ENCODE peak calls at places on chromosomes 6 and 20, in six cellular contexts. One of them, this sample, is unnamed.

GRCh38 chr6:129197154-129197553 is 314.2 kb downstream of the LAMA2 start:
- DNase-seq in RWPE2: no peak
- DNase-seq in progenitor cell of endocrine pancreas: no peak
- DNase-seq in nephron progenitor cell: no peak
- DNase-seq in heart left ventricle: no peak
- DNase-seq in Panc1: no peak
- DNase-seq in this sample: no peak

GRCh38 chr20:12728782-12729181 is 280.0 kb upstream of the SPTLC3 start:
- DNase-seq in RWPE2: no peak
- DNase-seq in progenitor cell of endocrine pancreas: no peak
- DNase-seq in nephron progenitor cell: no peak
- DNase-seq in heart left ventricle: no peak
- DNase-seq in Panc1: no peak
- DNase-seq in this sample: no peak

GRCh38 chr20:24934101-24934661 is 14.9 kb upstream of the CST7 start:
- DNase-seq in RWPE2: peak
- DNase-seq in progenitor cell of endocrine pancreas: no peak
- DNase-seq in nephron progenitor cell: no peak
- DNase-seq in heart left ventricle: no peak
- DNase-seq in Panc1: no peak
- DNase-seq in this sample: no peak

GRCh38 chr20:62590301-62591121 is 51.8 kb upstream of the SLCO4A1 start:
- DNase-seq in RWPE2: peak
- DNase-seq in progenitor cell of endocrine pancreas: no peak
- DNase-seq in nephron progenitor cell: no peak
- DNase-seq in heart left ventricle: no peak
- DNase-seq in Panc1: peak
- DNase-seq in this sample: peak

GRCh38 chr6:85669735-85670194 is 27.1 kb upstream of the SYNCRIP start:
- DNase-seq in RWPE2: no peak
- DNase-seq in progenitor cell of endocrine pancreas: no peak
- DNase-seq in nephron progenitor cell: no peak
- DNase-seq in heart left ventricle: no peak
- DNase-seq in Panc1: no peak
- DNase-seq in this sample: no peak

GRCh38 chr6:53691252-53691651 is 25.7 kb upstream of the KLHL31 start:
- DNase-seq in RWPE2: no peak
- DNase-seq in progenitor cell of endocrine pancreas: no peak
- DNase-seq in nephron progenitor cell: no peak
- DNase-seq in heart left ventricle: no peak
- DNase-seq in Panc1: no peak
- DNase-seq in this sample: no peak

GRCh38 chr20:40932436-40932835 is 96.2 kb upstream of the TOP1 start:
- DNase-seq in RWPE2: no peak
- DNase-seq in progenitor cell of endocrine pancreas: no peak
- DNase-seq in nephron progenitor cell: no peak
- DNase-seq in heart left ventricle: no peak
- DNase-seq in Panc1: no peak
- DNase-seq in this sample: no peak

GRCh38 chr6:56714273-56714672 is 71.6 kb upstream of the DST start:
- DNase-seq in RWPE2: no peak
- DNase-seq in progenitor cell of endocrine pancreas: no peak
- DNase-seq in nephron progenitor cell: no peak
- DNase-seq in heart left ventricle: no peak
- DNase-seq in Panc1: no peak
- DNase-seq in this sample: no peak

GRCh38 chr6:20338160-20338559 is 63.5 kb upstream of the E2F3 start:
- DNase-seq in RWPE2: no peak
- DNase-seq in progenitor cell of endocrine pancreas: no peak
- DNase-seq in nephron progenitor cell: no peak
- DNase-seq in heart left ventricle: no peak
- DNase-seq in Panc1: no peak
- DNase-seq in this sample: no peak

GRCh38 chr6:84897874-84898635 is 133.7 kb upstream of the TBX18 start:
- DNase-seq in RWPE2: no peak
- DNase-seq in progenitor cell of endocrine pancreas: no peak
- DNase-seq in nephron progenitor cell: no peak
- DNase-seq in heart left ventricle: no peak
- DNase-seq in Panc1: peak
- DNase-seq in this sample: peak

GRCh38 chr6:146827216-146827928 is 228.6 kb downstream of the ADGB start:
- DNase-seq in RWPE2: no peak
- DNase-seq in progenitor cell of endocrine pancreas: no peak
- DNase-seq in nephron progenitor cell: no peak
- DNase-seq in heart left ventricle: no peak
- DNase-seq in Panc1: no peak
- DNase-seq in this sample: no peak

GRCh38 chr20:20628314-20628713 is 84.1 kb downstream of the RALGAPA2 start:
- DNase-seq in RWPE2: no peak
- DNase-seq in progenitor cell of endocrine pancreas: no peak
- DNase-seq in nephron progenitor cell: no peak
- DNase-seq in heart left ventricle: no peak
- DNase-seq in Panc1: no peak
- DNase-seq in this sample: no peak

GRCh38 chr6:147154454-147154853 is 49.8 kb upstream of the STXBP5 start:
- DNase-seq in RWPE2: no peak
- DNase-seq in progenitor cell of endocrine pancreas: no peak
- DNase-seq in nephron progenitor cell: no peak
- DNase-seq in heart left ventricle: no peak
- DNase-seq in Panc1: no peak
- DNase-seq in this sample: no peak

GRCh38 chr6:24458134-24458533 is 31.2 kb downstream of the GPLD1 start:
- DNase-seq in RWPE2: no peak
- DNase-seq in progenitor cell of endocrine pancreas: no peak
- DNase-seq in nephron progenitor cell: no peak
- DNase-seq in heart left ventricle: no peak
- DNase-seq in Panc1: no peak
- DNase-seq in this sample: peak

GRCh38 chr6:116580198-116580597 is 8.9 kb downstream of the RWDD1 start:
- DNase-seq in RWPE2: no peak
- DNase-seq in progenitor cell of endocrine pancreas: no peak
- DNase-seq in nephron progenitor cell: no peak
- DNase-seq in heart left ventricle: no peak
- DNase-seq in Panc1: no peak
- DNase-seq in this sample: peak

GRCh38 chr6:113651120-113651519 is 206.0 kb upstream of the MARCKS start:
- DNase-seq in RWPE2: no peak
- DNase-seq in progenitor cell of endocrine pancreas: no peak
- DNase-seq in nephron progenitor cell: no peak
- DNase-seq in heart left ventricle: peak
- DNase-seq in Panc1: no peak
- DNase-seq in this sample: peak

GRCh38 chr20:53643031-53643832 is 49.6 kb upstream of the ZNF217 start:
- DNase-seq in RWPE2: peak
- DNase-seq in progenitor cell of endocrine pancreas: no peak
- DNase-seq in nephron progenitor cell: no peak
- DNase-seq in heart left ventricle: peak
- DNase-seq in Panc1: no peak
- DNase-seq in this sample: no peak

GRCh38 chr20:3067139-3068009 is 4.0 kb upstream of the OXT start:
- DNase-seq in RWPE2: no peak
- DNase-seq in progenitor cell of endocrine pancreas: no peak
- DNase-seq in nephron progenitor cell: no peak
- DNase-seq in heart left ventricle: no peak
- DNase-seq in Panc1: no peak
- DNase-seq in this sample: no peak

GRCh38 chr6:14365393-14365792 is 247.8 kb downstream of the CD83 start:
- DNase-seq in RWPE2: no peak
- DNase-seq in progenitor cell of endocrine pancreas: no peak
- DNase-seq in nephron progenitor cell: no peak
- DNase-seq in heart left ventricle: no peak
- DNase-seq in Panc1: no peak
- DNase-seq in this sample: peak

GRCh38 chr6:57109905-57110304 is 19.9 kb downstream of the ZNF451 start:
- DNase-seq in RWPE2: no peak
- DNase-seq in progenitor cell of endocrine pancreas: no peak
- DNase-seq in nephron progenitor cell: no peak
- DNase-seq in heart left ventricle: no peak
- DNase-seq in Panc1: no peak
- DNase-seq in this sample: peak

GRCh38 chr6:56513631-56514030 is 129.1 kb downstream of the DST start:
- DNase-seq in RWPE2: no peak
- DNase-seq in progenitor cell of endocrine pancreas: no peak
- DNase-seq in nephron progenitor cell: no peak
- DNase-seq in heart left ventricle: no peak
- DNase-seq in Panc1: no peak
- DNase-seq in this sample: no peak

GRCh38 chr20:48547682-48548081 is 280.1 kb downstream of the PREX1 start:
- DNase-seq in RWPE2: no peak
- DNase-seq in progenitor cell of endocrine pancreas: no peak
- DNase-seq in nephron progenitor cell: no peak
- DNase-seq in heart left ventricle: no peak
- DNase-seq in Panc1: no peak
- DNase-seq in this sample: no peak

GRCh38 chr6:89432875-89433636 is at the start of gene ANKRD6:
- DNase-seq in RWPE2: no peak
- DNase-seq in progenitor cell of endocrine pancreas: peak
- DNase-seq in nephron progenitor cell: peak
- DNase-seq in heart left ventricle: peak
- DNase-seq in Panc1: no peak
- DNase-seq in this sample: peak

GRCh38 chr6:34295721-34296120 is 46.9 kb upstream of the SMIM29 start:
- DNase-seq in RWPE2: no peak
- DNase-seq in progenitor cell of endocrine pancreas: no peak
- DNase-seq in nephron progenitor cell: no peak
- DNase-seq in heart left ventricle: no peak
- DNase-seq in Panc1: no peak
- DNase-seq in this sample: no peak

GRCh38 chr6:147065786-147066185 is 138.4 kb upstream of the STXBP5 start:
- DNase-seq in RWPE2: no peak
- DNase-seq in progenitor cell of endocrine pancreas: no peak
- DNase-seq in nephron progenitor cell: no peak
- DNase-seq in heart left ventricle: no peak
- DNase-seq in Panc1: no peak
- DNase-seq in this sample: no peak

GRCh38 chr20:62892348-62893304 is 31.0 kb upstream of the TCFL5 start:
- DNase-seq in RWPE2: peak
- DNase-seq in progenitor cell of endocrine pancreas: no peak
- DNase-seq in nephron progenitor cell: no peak
- DNase-seq in heart left ventricle: no peak
- DNase-seq in Panc1: no peak
- DNase-seq in this sample: no peak

GRCh38 chr6:119978274-119978889 is 628.8 kb upstream of the MAN1A1 start:
- DNase-seq in RWPE2: no peak
- DNase-seq in progenitor cell of endocrine pancreas: no peak
- DNase-seq in nephron progenitor cell: no peak
- DNase-seq in heart left ventricle: no peak
- DNase-seq in Panc1: no peak
- DNase-seq in this sample: peak

GRCh38 chr6:13146429-13146828 is 181.9 kb downstream of the TBC1D7 start:
- DNase-seq in RWPE2: no peak
- DNase-seq in progenitor cell of endocrine pancreas: no peak
- DNase-seq in nephron progenitor cell: no peak
- DNase-seq in heart left ventricle: no peak
- DNase-seq in Panc1: no peak
- DNase-seq in this sample: no peak

GRCh38 chr6:169048185-169048584 is 205.5 kb downstream of the THBS2 start:
- DNase-seq in RWPE2: no peak
- DNase-seq in progenitor cell of endocrine pancreas: no peak
- DNase-seq in nephron progenitor cell: no peak
- DNase-seq in heart left ventricle: no peak
- DNase-seq in Panc1: no peak
- DNase-seq in this sample: no peak
- TF ChIP-seq CTCF in RWPE2: no peak
- TF ChIP-seq CTCF in progenitor cell of endocrine pancreas: no peak
- TF ChIP-seq CTCF in nephron progenitor cell: no peak
- TF ChIP-seq CTCF in heart left ventricle: no peak
- TF ChIP-seq CTCF in Panc1: no peak
- TF ChIP-seq CTCF in this sample: no peak

GRCh38 chr6:158422629-158423238 is 110.5 kb downstream of the TULP4 start:
- DNase-seq in RWPE2: no peak
- DNase-seq in progenitor cell of endocrine pancreas: no peak
- DNase-seq in nephron progenitor cell: no peak
- DNase-seq in heart left ventricle: no peak
- DNase-seq in Panc1: no peak
- DNase-seq in this sample: no peak
- TF ChIP-seq CTCF in RWPE2: no peak
- TF ChIP-seq CTCF in progenitor cell of endocrine pancreas: no peak
- TF ChIP-seq CTCF in nephron progenitor cell: no peak
- TF ChIP-seq CTCF in heart left ventricle: no peak
- TF ChIP-seq CTCF in Panc1: no peak
- TF ChIP-seq CTCF in this sample: no peak

GRCh38 chr6:138397128-138397814 is 6.8 kb upstream of the HEBP2 start:
- DNase-seq in RWPE2: no peak
- DNase-seq in progenitor cell of endocrine pancreas: no peak
- DNase-seq in nephron progenitor cell: no peak
- DNase-seq in heart left ventricle: no peak
- DNase-seq in Panc1: no peak
- DNase-seq in this sample: peak
- TF ChIP-seq CTCF in RWPE2: no peak
- TF ChIP-seq CTCF in progenitor cell of endocrine pancreas: no peak
- TF ChIP-seq CTCF in nephron progenitor cell: no peak
- TF ChIP-seq CTCF in heart left ventricle: no peak
- TF ChIP-seq CTCF in Panc1: no peak
- TF ChIP-seq CTCF in this sample: no peak

GRCh38 chr6:25945175-25945574 is 14.7 kb upstream of the SLC17A2 start:
- DNase-seq in RWPE2: no peak
- DNase-seq in progenitor cell of endocrine pancreas: no peak
- DNase-seq in nephron progenitor cell: no peak
- DNase-seq in heart left ventricle: no peak
- DNase-seq in Panc1: no peak
- DNase-seq in this sample: no peak

GRCh38 chr6:25939593-25939992 is 9.1 kb upstream of the SLC17A2 start:
- DNase-seq in RWPE2: no peak
- DNase-seq in progenitor cell of endocrine pancreas: no peak
- DNase-seq in nephron progenitor cell: no peak
- DNase-seq in heart left ventricle: no peak
- DNase-seq in Panc1: no peak
- DNase-seq in this sample: no peak

GRCh38 chr6:25944655-25945054 is 14.2 kb upstream of the SLC17A2 start:
- DNase-seq in RWPE2: no peak
- DNase-seq in progenitor cell of endocrine pancreas: no peak
- DNase-seq in nephron progenitor cell: no peak
- DNase-seq in heart left ventricle: no peak
- DNase-seq in Panc1: no peak
- DNase-seq in this sample: no peak

GRCh38 chr6:25943887-25944286 is 13.4 kb upstream of the SLC17A2 start:
- DNase-seq in RWPE2: no peak
- DNase-seq in progenitor cell of endocrine pancreas: no peak
- DNase-seq in nephron progenitor cell: no peak
- DNase-seq in heart left ventricle: no peak
- DNase-seq in Panc1: no peak
- DNase-seq in this sample: no peak

DNA sequence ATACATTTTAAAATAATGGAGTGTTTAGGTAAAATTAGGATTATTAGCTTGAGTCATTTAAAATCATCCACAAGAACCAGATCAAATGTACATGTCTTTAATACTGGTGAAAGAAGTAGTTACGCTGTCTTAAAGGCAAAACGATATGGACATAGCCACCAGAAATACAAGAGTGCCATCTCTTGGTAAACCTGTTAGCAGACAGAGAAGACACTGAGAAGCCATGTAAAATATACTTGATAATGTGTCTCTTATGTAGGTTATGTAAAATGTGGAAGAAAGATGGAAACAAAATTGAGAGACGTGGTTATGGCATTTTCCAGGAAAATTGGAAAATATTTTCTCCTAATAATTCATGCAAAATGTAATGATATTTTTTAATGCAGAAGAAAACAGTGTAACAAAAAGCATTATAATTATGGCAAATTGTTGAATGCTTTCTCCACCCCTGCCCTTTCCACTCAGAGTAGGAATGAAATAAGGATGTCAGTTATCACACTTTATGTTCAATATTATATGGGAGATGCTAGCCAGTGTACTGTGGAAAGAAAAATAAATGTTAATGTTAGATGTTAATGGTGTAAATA is 12.2 kb upstream of the SLC17A2 start:
- DNase-seq in RWPE2: no peak
- DNase-seq in progenitor cell of endocrine pancreas: no peak
- DNase-seq in nephron progenitor cell: no peak
- DNase-seq in heart left ventricle: no peak
- DNase-seq in Panc1: peak
- DNase-seq in this sample: peak
- TF ChIP-seq CTCF in RWPE2: peak
- TF ChIP-seq CTCF in progenitor cell of endocrine pancreas: peak
- TF ChIP-seq CTCF in nephron progenitor cell: peak
- TF ChIP-seq CTCF in heart left ventricle: peak
- TF ChIP-seq CTCF in Panc1: peak
- TF ChIP-seq CTCF in this sample: peak